ENCODE peak calls at places on chromosomes 1 and 21, in eight cellular contexts. R, W, F, T, I, G, H and E are unnamed samples.

GRCh38 chr1:191142748-191143147 is 665.1 kb upstream of the BRINP3 start:
- DNase-seq in R (no peak), W (no peak), F (no peak), T (no peak), I (no peak), G (no peak), H (no peak), E (no peak)

GRCh38 chr1:82160036-82160435 is 359.3 kb downstream of the ADGRL2 start:
- DNase-seq in R (no peak), W (no peak), F (no peak), T (no peak), I (no peak), G (no peak), H (no peak), E (no peak)

GRCh38 chr1:67001682-67002425 is 52.1 kb downstream of the SLC35D1 start:
- DNase-seq in R (no peak), W (no peak), F (no peak), T (no peak), I (no peak), G (no peak), H (no peak), E (no peak)

GRCh38 chr1:67685067-67685557 is at the start of gene GADD45A:
- DNase-seq in R (peak; percentile 100), W (peak; percentile 94), F (peak; percentile 99), T (peak; percentile 98), I (peak; percentile 97), G (peak; percentile 99), H (peak; percentile 100), E (peak; percentile 100)

GRCh38 chr1:224223819-224224714 is 41.0 kb downstream of the DEGS1 start:
- DNase-seq in R (peak; percentile 78), W (no peak), F (no peak), T (no peak), I (no peak), G (no peak), H (no peak), E (no peak)

GRCh38 chr21:14572206-14572780 is 26.2 kb upstream of the SAMSN1 start:
- DNase-seq in R (no peak), W (no peak), F (no peak), T (no peak), I (no peak), G (no peak), H (no peak), E (no peak)

GRCh38 chr1:25971044-25971881 is 26.6 kb downstream of the PAFAH2 start:
- DNase-seq in R (no peak), W (no peak), F (no peak), T (peak; percentile 15), I (no peak), G (no peak), H (no peak), E (no peak)

GRCh38 chr1:214573386-214574358 is 22.3 kb upstream of the PTPN14 start:
- DNase-seq in R (peak; percentile 42), W (no peak), F (no peak), T (no peak), I (no peak), G (peak; percentile 23), H (peak; percentile 26), E (peak; percentile 25)

GRCh38 chr1:97805093-97805492 is 115.7 kb downstream of the DPYD start:
- DNase-seq in R (no peak), W (no peak), F (no peak), T (no peak), I (no peak), G (no peak), H (no peak), E (no peak)

GRCh38 chr1:84379128-84379527 is 19.2 kb upstream of the DNASE2B start:
- DNase-seq in R (peak; percentile 78), W (no peak), F (no peak), T (no peak), I (no peak), G (no peak), H (no peak), E (no peak)

GRCh38 chr1:214551436-214552173 is at the start of gene PTPN14:
- DNase-seq in R (peak; percentile 98), W (no peak), F (peak; percentile 96), T (peak; percentile 97), I (peak; percentile 36), G (peak; percentile 80), H (peak; percentile 98), E (peak; percentile 95)

GRCh38 chr1:223846668-223847007 is 891 bp upstream of the TP53BP2 start:
- DNase-seq in R (peak; percentile 48), W (no peak), F (no peak), T (peak; percentile 35), I (no peak), G (peak; percentile 55), H (peak; percentile 50), E (peak; percentile 61)

GRCh38 chr1:93595749-93596148 is 85.9 kb downstream of the BCAR3 start:
- DNase-seq in R (peak; percentile 41), W (no peak), F (no peak), T (no peak), I (no peak), G (no peak), H (no peak), E (no peak)

GRCh38 chr21:43585924-43586411 is 73.3 kb downstream of the HSF2BP start:
- DNase-seq in R (peak; percentile 100), W (no peak), F (no peak), T (peak; percentile 77), I (peak; percentile 64), G (no peak), H (peak; percentile 96), E (peak; percentile 75)

GRCh38 chr1:162145280-162145965 is 75.9 kb downstream of the NOS1AP start:
- DNase-seq in R (no peak), W (no peak), F (no peak), T (no peak), I (no peak), G (no peak), H (peak; percentile 86), E (peak; percentile 92)

GRCh38 chr1:47627471-47628370 is 189.9 kb downstream of the FOXD2 start:
- DNase-seq in R (no peak), W (no peak), F (no peak), T (no peak), I (no peak), G (peak; percentile 14), H (no peak), E (peak; percentile 38)

GRCh38 chr1:204288061-204288588 is 71.6 kb downstream of the PLEKHA6 start:
- DNase-seq in R (peak; percentile 65), W (no peak), F (peak; percentile 80), T (peak; percentile 75), I (no peak), G (peak; percentile 68), H (peak; percentile 48), E (peak; percentile 87)
- H3K4me3 ChIP-seq in R (peak overlapping the region; percentile 21), W (no peak overlapping the region), F (no peak overlapping the region), T (no peak overlapping the region), I (no peak overlapping the region), G (no peak overlapping the region), H (no peak overlapping the region), E (peak overlapping the region; percentile 55)

GRCh38 chr1:242426271-242426905 is 98.1 kb downstream of the PLD5 start:
- DNase-seq in R (no peak), W (no peak), F (no peak), T (no peak), I (no peak), G (no peak), H (no peak), E (no peak)

GRCh38 chr1:242425232-242425631 is 99.3 kb downstream of the PLD5 start:
- DNase-seq in R (no peak), W (no peak), F (no peak), T (no peak), I (no peak), G (no peak), H (peak; percentile 10), E (no peak)

GRCh38 chr1:242428403-242429190 is 95.9 kb downstream of the PLD5 start:
- DNase-seq in R (no peak), W (no peak), F (no peak), T (no peak), I (no peak), G (no peak), H (no peak), E (no peak)

GRCh38 chr1:242430956-242431355 is 93.5 kb downstream of the PLD5 start:
- DNase-seq in R (no peak), W (no peak), F (no peak), T (no peak), I (no peak), G (no peak), H (no peak), E (no peak)

GRCh38 chr1:242427519-242427918 is 97.0 kb downstream of the PLD5 start:
- DNase-seq in R (no peak), W (no peak), F (no peak), T (no peak), I (no peak), G (no peak), H (no peak), E (no peak)
- H3K27ac ChIP-seq in R (no peak overlapping the region), W (no peak overlapping the region), F (no peak overlapping the region), T (no peak overlapping the region), I (no peak overlapping the region), G (no peak overlapping the region), H (no peak overlapping the region), E (no peak overlapping the region)

GRCh38 chr1:230356190-230356589 is 69.9 kb downstream of the PGBD5 start:
- DNase-seq in R (no peak), W (no peak), F (no peak), T (no peak), I (no peak), G (no peak), H (no peak), E (no peak)
- H3K4me3 ChIP-seq in R (no peak overlapping the region), W (no peak overlapping the region), F (no peak overlapping the region), T (no peak overlapping the region), I (no peak overlapping the region), G (no peak overlapping the region), H (no peak overlapping the region), E (no peak overlapping the region)

GRCh38 chr1:11233208-11233607 is 29.1 kb downstream of the MTOR start:
- DNase-seq in R (no peak), W (no peak), F (no peak), T (no peak), I (no peak), G (no peak), H (no peak), E (no peak)

GRCh38 chr1:11229178-11229577 is 33.2 kb downstream of the MTOR start:
- DNase-seq in R (no peak), W (no peak), F (no peak), T (no peak), I (no peak), G (no peak), H (no peak), E (no peak)

GRCh38 chr1:11227106-11228077 is 35.0 kb downstream of the MTOR start:
- DNase-seq in R (peak; percentile 4), W (no peak), F (no peak), T (no peak), I (no peak), G (no peak), H (no peak), E (no peak)
- H3K27ac ChIP-seq in R (no peak overlapping the region), W (peak overlapping the region; percentile 14), F (no peak overlapping the region), T (no peak overlapping the region), I (no peak overlapping the region), G (no peak overlapping the region), H (no peak overlapping the region), E (no peak overlapping the region)